ENCODE peak calls at places on chromosomes 13 and 19, in five cellular contexts. One of them, this sample, is unnamed.

GRCh38 chr13:66492479-66492878 is 737.7 kb downstream of the PCDH9 start:
- DNase-seq in activated CD8-positive, alpha-beta T cell treated with anti-CD3 and anti-CD28 coated beads for 36 hours: peak; percentile 14
- DNase-seq in substantia nigra: no peak
- DNase-seq in GM12865: peak; percentile 2
- DNase-seq in AG04450: no peak
- DNase-seq in this sample: no peak

GRCh38 chr13:98214707-98215106 is 37.6 kb upstream of the RNF113B start:
- DNase-seq in activated CD8-positive, alpha-beta T cell treated with anti-CD3 and anti-CD28 coated beads for 36 hours: no peak
- DNase-seq in substantia nigra: no peak
- DNase-seq in GM12865: no peak
- DNase-seq in AG04450: no peak
- DNase-seq in this sample: peak; percentile 44

GRCh38 chr19:11196406-11197287 is 698 bp downstream of the KANK2 start:
- DNase-seq in activated CD8-positive, alpha-beta T cell treated with anti-CD3 and anti-CD28 coated beads for 36 hours: no peak
- DNase-seq in substantia nigra: peak; percentile 7
- DNase-seq in GM12865: no peak
- DNase-seq in AG04450: no peak
- DNase-seq in this sample: no peak

GRCh38 chr13:80022146-80022545 is 318.8 kb downstream of the SPRY2 start:
- DNase-seq in activated CD8-positive, alpha-beta T cell treated with anti-CD3 and anti-CD28 coated beads for 36 hours: no peak
- DNase-seq in substantia nigra: no peak
- DNase-seq in GM12865: no peak
- DNase-seq in AG04450: no peak
- DNase-seq in this sample: no peak

GRCh38 chr13:55244991-55245644 is 1895.6 kb upstream of the PRR20A start:
- DNase-seq in activated CD8-positive, alpha-beta T cell treated with anti-CD3 and anti-CD28 coated beads for 36 hours: no peak
- DNase-seq in substantia nigra: no peak
- DNase-seq in GM12865: peak; percentile 0
- DNase-seq in AG04450: no peak
- DNase-seq in this sample: no peak

GRCh38 chr19:45621389-45621788 is 17.8 kb downstream of the EML2 start:
- DNase-seq in activated CD8-positive, alpha-beta T cell treated with anti-CD3 and anti-CD28 coated beads for 36 hours: no peak
- DNase-seq in substantia nigra: no peak
- DNase-seq in GM12865: no peak
- DNase-seq in AG04450: no peak
- DNase-seq in this sample: no peak

GRCh38 chr19:44726465-44726864 is 22.0 kb upstream of the BCL3 start:
- DNase-seq in activated CD8-positive, alpha-beta T cell treated with anti-CD3 and anti-CD28 coated beads for 36 hours: no peak
- DNase-seq in substantia nigra: no peak
- DNase-seq in GM12865: no peak
- DNase-seq in AG04450: no peak
- DNase-seq in this sample: no peak

GRCh38 chr13:76647550-76647949 is 238.7 kb downstream of the KCTD12 start:
- DNase-seq in activated CD8-positive, alpha-beta T cell treated with anti-CD3 and anti-CD28 coated beads for 36 hours: no peak
- DNase-seq in substantia nigra: no peak
- DNase-seq in GM12865: no peak
- DNase-seq in AG04450: no peak
- DNase-seq in this sample: no peak

GRCh38 chr19:8831832-8832131 is 322 bp downstream of the ZNF558 start:
- DNase-seq in activated CD8-positive, alpha-beta T cell treated with anti-CD3 and anti-CD28 coated beads for 36 hours: no peak
- DNase-seq in substantia nigra: no peak
- DNase-seq in GM12865: no peak
- DNase-seq in AG04450: no peak
- DNase-seq in this sample: no peak

GRCh38 chr19:18861235-18861634 is 29.5 kb downstream of the UPF1 start:
- DNase-seq in activated CD8-positive, alpha-beta T cell treated with anti-CD3 and anti-CD28 coated beads for 36 hours: no peak
- DNase-seq in substantia nigra: no peak
- DNase-seq in GM12865: peak; percentile 66
- DNase-seq in AG04450: no peak
- DNase-seq in this sample: no peak

GRCh38 chr19:38168632-38169031 is 55.4 kb downstream of the DPF1 start:
- DNase-seq in activated CD8-positive, alpha-beta T cell treated with anti-CD3 and anti-CD28 coated beads for 36 hours: no peak
- DNase-seq in substantia nigra: no peak
- DNase-seq in GM12865: no peak
- DNase-seq in AG04450: no peak
- DNase-seq in this sample: no peak

GRCh38 chr13:101925731-101926130 is 473.3 kb downstream of the ITGBL1 start:
- DNase-seq in activated CD8-positive, alpha-beta T cell treated with anti-CD3 and anti-CD28 coated beads for 36 hours: no peak
- DNase-seq in substantia nigra: no peak
- DNase-seq in GM12865: no peak
- DNase-seq in AG04450: no peak
- DNase-seq in this sample: no peak

GRCh38 chr19:1266116-1266817 is 2.9 kb upstream of the CIRBP start:
- DNase-seq in activated CD8-positive, alpha-beta T cell treated with anti-CD3 and anti-CD28 coated beads for 36 hours: peak; percentile 90
- DNase-seq in substantia nigra: peak; percentile 73
- DNase-seq in GM12865: peak; percentile 93
- DNase-seq in AG04450: no peak
- DNase-seq in this sample: peak; percentile 87

GRCh38 chr19:55355213-55355821 is 798 bp upstream of the COX6B2 start:
- DNase-seq in activated CD8-positive, alpha-beta T cell treated with anti-CD3 and anti-CD28 coated beads for 36 hours: no peak
- DNase-seq in substantia nigra: no peak
- DNase-seq in GM12865: no peak
- DNase-seq in AG04450: no peak
- DNase-seq in this sample: peak; percentile 87

GRCh38 chr19:41395355-41395754 is 1.8 kb downstream of the EXOSC5 start:
- DNase-seq in activated CD8-positive, alpha-beta T cell treated with anti-CD3 and anti-CD28 coated beads for 36 hours: no peak
- DNase-seq in substantia nigra: no peak
- DNase-seq in GM12865: peak; percentile 29
- DNase-seq in AG04450: no peak
- DNase-seq in this sample: no peak

GRCh38 chr13:111058796-111059506 is 56.2 kb upstream of the ARHGEF7 start:
- DNase-seq in activated CD8-positive, alpha-beta T cell treated with anti-CD3 and anti-CD28 coated beads for 36 hours: no peak
- DNase-seq in substantia nigra: no peak
- DNase-seq in GM12865: no peak
- DNase-seq in AG04450: no peak
- DNase-seq in this sample: peak; percentile 14

GRCh38 chr13:20264271-20265018 is 32.3 kb upstream of the GJB6 start:
- DNase-seq in activated CD8-positive, alpha-beta T cell treated with anti-CD3 and anti-CD28 coated beads for 36 hours: peak; percentile 7
- DNase-seq in substantia nigra: no peak
- DNase-seq in GM12865: peak; percentile 49
- DNase-seq in AG04450: no peak
- DNase-seq in this sample: no peak

GRCh38 chr13:45446181-45446580 is 18.6 kb upstream of the COG3 start:
- DNase-seq in activated CD8-positive, alpha-beta T cell treated with anti-CD3 and anti-CD28 coated beads for 36 hours: no peak
- DNase-seq in substantia nigra: no peak
- DNase-seq in GM12865: no peak
- DNase-seq in AG04450: no peak
- DNase-seq in this sample: peak; percentile 66

GRCh38 chr13:91348906-91349435 is 1.5 kb downstream of the MIR17HG start:
- DNase-seq in activated CD8-positive, alpha-beta T cell treated with anti-CD3 and anti-CD28 coated beads for 36 hours: peak; percentile 95
- DNase-seq in substantia nigra: peak; percentile 92
- DNase-seq in GM12865: peak; percentile 95
- DNase-seq in AG04450: peak; percentile 49
- DNase-seq in this sample: peak; percentile 83

GRCh38 chr13:43071824-43072223 is 48.4 kb downstream of the DNAJC15 start:
- DNase-seq in activated CD8-positive, alpha-beta T cell treated with anti-CD3 and anti-CD28 coated beads for 36 hours: no peak
- DNase-seq in substantia nigra: no peak
- DNase-seq in GM12865: no peak
- DNase-seq in AG04450: no peak
- DNase-seq in this sample: no peak

GRCh38 chr19:16516381-16516780 is 20.2 kb downstream of the C19orf44 start:
- DNase-seq in activated CD8-positive, alpha-beta T cell treated with anti-CD3 and anti-CD28 coated beads for 36 hours: no peak
- DNase-seq in substantia nigra: no peak
- DNase-seq in GM12865: no peak
- DNase-seq in AG04450: no peak
- DNase-seq in this sample: no peak

GRCh38 chr13:43986395-43986794 is 106.7 kb downstream of the LACC1 start:
- DNase-seq in activated CD8-positive, alpha-beta T cell treated with anti-CD3 and anti-CD28 coated beads for 36 hours: no peak
- DNase-seq in substantia nigra: no peak
- DNase-seq in GM12865: no peak
- DNase-seq in AG04450: no peak
- DNase-seq in this sample: no peak

GRCh38 chr19:7823902-7824301 is 6.1 kb upstream of the EVI5L start:
- DNase-seq in activated CD8-positive, alpha-beta T cell treated with anti-CD3 and anti-CD28 coated beads for 36 hours: no peak
- DNase-seq in substantia nigra: no peak
- DNase-seq in GM12865: no peak
- DNase-seq in AG04450: no peak
- DNase-seq in this sample: no peak

GRCh38 chr19:3576696-3577443 is 4.1 kb downstream of the HMG20B start:
- DNase-seq in activated CD8-positive, alpha-beta T cell treated with anti-CD3 and anti-CD28 coated beads for 36 hours: no peak
- DNase-seq in substantia nigra: peak; percentile 58
- DNase-seq in GM12865: no peak
- DNase-seq in AG04450: no peak
- DNase-seq in this sample: no peak

GRCh38 chr13:63184693-63185092 is 1769.0 kb upstream of the PCDH20 start:
- DNase-seq in activated CD8-positive, alpha-beta T cell treated with anti-CD3 and anti-CD28 coated beads for 36 hours: no peak
- DNase-seq in substantia nigra: no peak
- DNase-seq in GM12865: no peak
- DNase-seq in AG04450: peak; percentile 38
- DNase-seq in this sample: no peak

GRCh38 chr13:28531195-28531955 is 36.4 kb upstream of the FLT1 start:
- DNase-seq in activated CD8-positive, alpha-beta T cell treated with anti-CD3 and anti-CD28 coated beads for 36 hours: no peak
- DNase-seq in substantia nigra: peak; percentile 25
- DNase-seq in GM12865: no peak
- DNase-seq in AG04450: no peak
- DNase-seq in this sample: no peak

GRCh38 chr13:24746618-24747247 is 17.2 kb upstream of the RNF17 start:
- DNase-seq in activated CD8-positive, alpha-beta T cell treated with anti-CD3 and anti-CD28 coated beads for 36 hours: peak; percentile 23
- DNase-seq in substantia nigra: no peak
- DNase-seq in GM12865: peak; percentile 59
- DNase-seq in AG04450: no peak
- DNase-seq in this sample: peak; percentile 40

GRCh38 chr19:58154679-58155648 is 4.4 kb upstream of the ZNF329 start:
- DNase-seq in activated CD8-positive, alpha-beta T cell treated with anti-CD3 and anti-CD28 coated beads for 36 hours: peak; percentile 98
- DNase-seq in substantia nigra: peak; percentile 94
- DNase-seq in GM12865: peak; percentile 93
- DNase-seq in AG04450: peak; percentile 78
- DNase-seq in this sample: peak; percentile 92

GRCh38 chr19:23787106-23787505 is 28.4 kb upstream of the ZNF681 start:
- DNase-seq in activated CD8-positive, alpha-beta T cell treated with anti-CD3 and anti-CD28 coated beads for 36 hours: no peak
- DNase-seq in substantia nigra: no peak
- DNase-seq in GM12865: no peak
- DNase-seq in AG04450: no peak
- DNase-seq in this sample: peak; percentile 64

GRCh38 chr13:81760316-81760715 is 1419.4 kb upstream of the SPRY2 start:
- DNase-seq in activated CD8-positive, alpha-beta T cell treated with anti-CD3 and anti-CD28 coated beads for 36 hours: no peak
- DNase-seq in substantia nigra: no peak
- DNase-seq in GM12865: no peak
- DNase-seq in AG04450: no peak
- DNase-seq in this sample: no peak

GRCh38 chr13:38951525-38952313 is 38.9 kb downstream of the STOML3 start:
- DNase-seq in activated CD8-positive, alpha-beta T cell treated with anti-CD3 and anti-CD28 coated beads for 36 hours: peak; percentile 47
- DNase-seq in substantia nigra: no peak
- DNase-seq in GM12865: no peak
- DNase-seq in AG04450: no peak
- DNase-seq in this sample: no peak

GRCh38 chr13:50290186-50290585 is 274.9 kb downstream of the KCNRG start:
- DNase-seq in activated CD8-positive, alpha-beta T cell treated with anti-CD3 and anti-CD28 coated beads for 36 hours: no peak
- DNase-seq in substantia nigra: no peak
- DNase-seq in GM12865: no peak
- DNase-seq in AG04450: no peak
- DNase-seq in this sample: no peak

GRCh38 chr19:53872762-53873161 is 5.1 kb downstream of the MYADM start:
- DNase-seq in activated CD8-positive, alpha-beta T cell treated with anti-CD3 and anti-CD28 coated beads for 36 hours: no peak
- DNase-seq in substantia nigra: no peak
- DNase-seq in GM12865: no peak
- DNase-seq in AG04450: no peak
- DNase-seq in this sample: no peak

GRCh38 chr19:44579663-44580365 is 33.5 kb upstream of the IGSF23 start:
- DNase-seq in activated CD8-positive, alpha-beta T cell treated with anti-CD3 and anti-CD28 coated beads for 36 hours: no peak
- DNase-seq in substantia nigra: no peak
- DNase-seq in GM12865: no peak
- DNase-seq in AG04450: no peak
- DNase-seq in this sample: no peak

GRCh38 chr19:29098863-29099481 is 114.0 kb downstream of the UQCRFS1 start:
- DNase-seq in activated CD8-positive, alpha-beta T cell treated with anti-CD3 and anti-CD28 coated beads for 36 hours: no peak
- DNase-seq in substantia nigra: no peak
- DNase-seq in GM12865: no peak
- DNase-seq in AG04450: peak; percentile 7
- DNase-seq in this sample: peak; percentile 35

GRCh38 chr19:57709616-57710015 is 612 bp upstream of the ZNF154 start:
- DNase-seq in activated CD8-positive, alpha-beta T cell treated with anti-CD3 and anti-CD28 coated beads for 36 hours: no peak
- DNase-seq in substantia nigra: no peak
- DNase-seq in GM12865: no peak
- DNase-seq in AG04450: no peak
- DNase-seq in this sample: no peak

This sample was measured in mammary epithelial cell.